ENCODE peak calls at places on chromosomes 16 and 17, in four cellular contexts. N, Q, D and J are unnamed samples. For H3K4me1, the result is how much of the 10 kb centered on the place peaks cover.

GRCh38 chr16:15055141-15056053 is 477 bp downstream of the NTAN1 start:
- DNase-seq in N (no peak), D (peak), Q (no peak), J (peak)

GRCh38 chr17:1997146-1997586 is 28.0 kb downstream of the RTN4RL1 start:
- DNase-seq in N (no peak), D (no peak), Q (no peak), J (no peak)

GRCh38 chr16:28989363-28989762 is 4.5 kb downstream of the LAT start:
- DNase-seq in Q (no peak), D (no peak), N (no peak), J (no peak)

GRCh38 chr16:35364263-35364662 is 1904.9 kb downstream of the TP53TG3F start:
- DNase-seq in D (no peak), Q (no peak), N (no peak), J (no peak)

GRCh38 chr16:75482434-75483205 is 12.6 kb downstream of the CHST6 start:
- DNase-seq in N (no peak), Q (no peak), D (no peak), J (no peak)

GRCh38 chr17:22514315-22514714 is 822.0 kb downstream of the KCNJ18 start:
- DNase-seq in D (no peak), N (no peak), Q (no peak), J (no peak)

GRCh38 chr16:12499032-12499735 is 304.5 kb downstream of the CPPED1 start:
- DNase-seq in Q (no peak), N (no peak), D (no peak), J (no peak)

GRCh38 chr16:11672206-11673090 is 4.2 kb downstream of the SNN start:
- DNase-seq in D (no peak), N (peak), Q (no peak), J (no peak)

GRCh38 chr17:38750044-38750311 is 1.8 kb upstream of the PCGF2 start:
- DNase-seq in N (no peak), Q (no peak), D (no peak), J (no peak)

GRCh38 chr16:85286970-85287814 is 174.9 kb upstream of the CIBAR2 start:
- DNase-seq in Q (no peak), D (no peak), N (no peak), J (no peak)

GRCh38 chr16:55035037-55035436 is 104.4 kb downstream of the IRX5 start:
- DNase-seq in N (no peak), Q (peak), D (peak), J (no peak)

GRCh38 chr16:75053791-75054555 is 55.1 kb downstream of the ZNRF1 start:
- DNase-seq in Q (peak), D (no peak), N (no peak), J (peak)

GRCh38 chr17:57607553-57608120 is 137.5 kb downstream of the CCDC182 start:
- DNase-seq in Q (no peak), D (no peak), N (no peak), J (no peak)

GRCh38 chr16:84763164-84763563 is 56.6 kb upstream of the CRISPLD2 start:
- DNase-seq in N (no peak), D (no peak), Q (no peak), J (no peak)

GRCh38 chr17:81422776-81423697 is 27.8 kb downstream of the BAHCC1 start:
- DNase-seq in D (no peak), N (no peak), Q (peak), J (peak)

GRCh38 chr16:709651-710499 is 4.3 kb upstream of the FBXL16 start:
- DNase-seq in Q (no peak), N (no peak), D (peak), J (no peak)

GRCh38 chr16:51523400-51523799 is 372.3 kb upstream of the SALL1 start:
- DNase-seq in D (no peak), Q (no peak), N (no peak), J (no peak)

GRCh38 chr16:57192720-57193486 is 6.8 kb downstream of the RSPRY1 start:
- DNase-seq in D (no peak), N (no peak), Q (no peak), J (no peak)

GRCh38 chr16:57840833-57841232 is 38.5 kb upstream of the KIFC3 start:
- DNase-seq in N (no peak), Q (no peak), D (no peak), J (no peak)

GRCh38 chr16:69145658-69146057 is 13.2 kb downstream of the UTP4 start:
- DNase-seq in N (no peak), D (no peak), Q (peak), J (no peak)

GRCh38 chr17:75288784-75289121 is 480 bp downstream of the SLC25A19 start:
- DNase-seq in Q (peak), D (peak), N (no peak), J (peak)

GRCh38 chr16:11328172-11329079 is 16.8 kb upstream of the RMI2 start:
- DNase-seq in Q (peak), N (peak), D (peak), J (peak)

GRCh38 chr17:2399572-2400473 is 1.0 kb downstream of the MNT start:
- DNase-seq in N (peak), Q (peak), D (peak), J (peak)

GRCh38 chr16:60729052-60729451 is 1307.2 kb downstream of the CDH8 start:
- DNase-seq in N (no peak), D (no peak), Q (no peak), J (no peak)

GRCh38 chr17:78818932-78819331 is 21.7 kb downstream of the USP36 start:
- DNase-seq in Q (peak), N (no peak), D (no peak), J (peak)

GRCh38 chr17:60390223-60390622 is 1.7 kb downstream of the USP32 start:
- DNase-seq in D (no peak), N (no peak), Q (no peak), J (no peak)

GRCh38 chr17:12918132-12918531 is 99.7 kb downstream of the ELAC2 start:
- DNase-seq in Q (no peak), D (no peak), N (no peak), J (no peak)

GRCh38 chr17:67520916-67521772 is 144.1 kb downstream of the PITPNC1 start:
- DNase-seq in Q (no peak), D (no peak), N (no peak), J (no peak)

GRCh38 chr17:559699-560378 is 154.8 kb downstream of the VPS53 start:
- DNase-seq in N (no peak), D (no peak), Q (no peak), J (no peak)

GRCh38 chr16:65414284-65414984 is 292.6 kb upstream of the CDH11 start:
- DNase-seq in N (no peak), D (no peak), Q (no peak), J (no peak)

GRCh38 chr16:69711115-69711740 is 15.1 kb downstream of the NQO1 start:
- DNase-seq in D (no peak), Q (peak), N (no peak), J (peak)

GRCh38 chr16:56868175-56868574 is 3.2 kb downstream of the SLC12A3 start:
- DNase-seq in D (no peak), Q (no peak), N (no peak), J (no peak)

GRCh38 chr17:82031885-82032627 is 578 bp downstream of the RAC3 start:
- DNase-seq in Q (peak), D (peak), N (no peak), J (peak)

GRCh38 chr17:41912925-41913324 is 5.8 kb downstream of the ACLY start:
- DNase-seq in D (no peak), N (no peak), Q (no peak), J (no peak)

GRCh38 chr17:41915566-41915965 is 3.2 kb downstream of the ACLY start:
- DNase-seq in N (no peak), D (no peak), Q (no peak), J (no peak)

GRCh38 chr17:41915020-41915419 is 3.7 kb downstream of the ACLY start:
- DNase-seq in D (no peak), N (no peak), Q (no peak), J (no peak)

GRCh38 chr17:41914358-41914766 is 4.4 kb downstream of the ACLY start:
- DNase-seq in N (no peak), Q (no peak), D (no peak), J (peak)

DNA sequence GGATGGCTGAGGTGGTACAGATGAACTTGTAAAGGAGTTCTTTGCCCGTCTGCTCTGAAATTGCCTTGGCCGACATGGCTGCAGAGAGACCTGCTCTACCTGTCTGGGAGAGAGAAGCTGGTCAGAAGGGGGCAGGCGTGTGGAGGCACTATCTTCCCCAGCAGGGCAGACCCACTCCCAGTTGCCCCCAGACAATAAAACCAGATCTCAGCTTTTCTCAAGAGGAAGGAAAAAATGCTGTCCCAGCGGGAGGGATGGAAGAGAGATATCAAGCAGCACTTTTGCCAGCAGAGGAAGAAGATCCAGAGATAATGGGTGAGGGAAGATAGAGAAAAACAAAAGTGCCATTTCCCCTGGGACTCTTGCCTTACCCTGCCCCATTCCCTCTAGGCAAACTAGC is 5.0 kb downstream of the ACLY start:
- DNase-seq in N (no peak), Q (no peak), D (no peak), J (no peak)
- H3K4me1 ChIP-seq in N (under half), Q (under half), D (under half), J (under half)

GRCh38 chr16:90031186-90031930 is 12.1 kb upstream of the DBNDD1 start:
- DNase-seq in Q (no peak), N (no peak), D (no peak), J (no peak)

GRCh38 chr16:90026135-90026534 is 6.9 kb upstream of the DBNDD1 start:
- DNase-seq in Q (no peak), N (no peak), D (peak), J (no peak)

GRCh38 chr16:90031931-90032663 is 12.8 kb upstream of the DBNDD1 start:
- DNase-seq in Q (no peak), D (no peak), N (no peak), J (no peak)

GRCh38 chr16:90027611-90028010 is 8.4 kb upstream of the DBNDD1 start:
- DNase-seq in N (no peak), D (no peak), Q (no peak), J (no peak)

DNA sequence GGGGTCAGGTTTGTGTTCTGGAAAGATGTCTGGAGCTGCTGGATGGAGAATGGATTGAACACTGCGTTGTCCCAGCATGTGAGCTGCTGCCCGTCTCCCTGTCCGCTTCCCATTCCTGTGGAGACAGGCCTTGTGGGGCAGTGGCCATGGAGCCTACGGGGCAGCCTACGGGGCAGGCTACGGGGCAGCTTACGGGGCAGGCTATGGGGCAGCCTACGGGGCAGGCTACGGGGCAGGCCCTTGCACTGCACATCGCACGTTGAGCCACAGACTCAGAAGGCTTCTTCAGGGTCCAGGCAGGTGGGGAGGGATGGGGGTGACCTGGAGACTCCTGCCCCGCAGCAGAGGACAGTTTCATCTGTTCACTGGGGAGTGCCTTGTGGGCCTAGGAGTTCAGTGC is 9.7 kb upstream of the DBNDD1 start:
- DNase-seq in D (no peak), Q (no peak), N (no peak), J (no peak)
- TF ChIP-seq POLR2AphosphoS5 in D (no peak), Q (no peak), N (no peak), J (no peak)

GRCh38 chr16:50265716-50266336 is 525 bp upstream of the ADCY7 start:
- DNase-seq in Q (no peak), D (no peak), N (no peak), J (no peak)
- H3K4me1 ChIP-seq in Q (under half), D (under half), N (under half), J (under half)

GRCh38 chr17:43170766-43171681 is at the start of gene NBR1:
- DNase-seq in Q (peak), D (peak), N (peak), J (peak)

GRCh38 chr17:43171761-43172487 is 910 bp downstream of the NBR1 start:
- DNase-seq in D (peak), Q (no peak), N (no peak), J (peak)

GRCh38 chr17:43175213-43176118 is 4.5 kb downstream of the NBR1 start:
- DNase-seq in Q (no peak), D (no peak), N (no peak), J (no peak)

GRCh38 chr17:43169561-43170139 is 1.4 kb upstream of the NBR1 start:
- DNase-seq in Q (peak), D (peak), N (no peak), J (peak)

GRCh38 chr17:43170140-43170765 is 761 bp upstream of the NBR1 start:
- DNase-seq in D (peak), N (peak), Q (peak), J (peak)
- TF ChIP-seq POLR2AphosphoS5 in D (no peak), N (no peak), Q (peak), J (peak)

GRCh38 chr17:50165466-50165865 is 339 bp upstream of the SGCA start:
- DNase-seq in Q (no peak), N (no peak), D (no peak), J (no peak)
- H3K4me1 ChIP-seq in Q (half or more), N (under half), D (under half), J (under half)

GRCh38 chr16:49183911-49184310 is 97.7 kb downstream of the CBLN1 start:
- DNase-seq in D (peak), Q (no peak), N (no peak), J (peak)

GRCh38 chr16:49181812-49182211 is 99.8 kb downstream of the CBLN1 start:
- DNase-seq in Q (no peak), D (no peak), N (no peak), J (peak)

GRCh38 chr16:49179714-49180330 is 101.8 kb downstream of the CBLN1 start:
- DNase-seq in D (no peak), Q (no peak), N (no peak), J (peak)
- TF ChIP-seq POLR2AphosphoS5 in D (no peak), Q (no peak), N (no peak), J (no peak)

GRCh38 chr16:2122429-2122828 is 13.3 kb downstream of the PKD1 start:
- DNase-seq in Q (no peak), N (no peak), D (no peak), J (no peak)

GRCh38 chr16:2121853-2122252 is 13.8 kb downstream of the PKD1 start:
- DNase-seq in N (no peak), D (no peak), Q (no peak), J (no peak)
- H3K4me1 ChIP-seq in N (under half), D (under half), Q (half or more), J (half or more)

GRCh38 chr16:30951785-30952184 is 2.9 kb downstream of the ORAI3 start:
- DNase-seq in D (no peak), Q (peak), N (no peak), J (peak)
- TF ChIP-seq POLR2AphosphoS5 in D (no peak), Q (no peak), N (no peak), J (no peak)